ENCODE peak calls at places on chromosomes 12 and 14, in five cellular contexts. E, V, F, R and H are unnamed samples.

GRCh38 chr14:61065671-61066070 is 84.6 kb downstream of the SLC38A6 start:
- DNase-seq in E (no peak), V (no peak), F (no peak), R (no peak), H (no peak)

GRCh38 chr12:113214938-113215400 is 6.3 kb upstream of the TPCN1 start:
- DNase-seq in E (no peak), V (peak), F (no peak), R (no peak), H (peak)

GRCh38 chr14:75170797-75171196 is 5.6 kb downstream of the TMED10 start:
- DNase-seq in E (no peak), V (no peak), F (no peak), R (no peak), H (no peak)

GRCh38 chr12:75548879-75549278 is 37.5 kb upstream of the KRR1 start:
- DNase-seq in E (no peak), V (no peak), F (no peak), R (no peak), H (no peak)

GRCh38 chr14:100587763-100588411 is 670 bp upstream of the BEGAIN start:
- DNase-seq in E (no peak), V (peak), F (no peak), R (no peak), H (no peak)

GRCh38 chr14:56514663-56515371 is 64.8 kb upstream of the TMEM260 start:
- DNase-seq in E (no peak), V (no peak), F (no peak), R (peak), H (peak)

GRCh38 chr14:49194067-49194466 is 392.1 kb downstream of the RPS29 start:
- DNase-seq in E (no peak), V (peak), F (peak), R (no peak), H (no peak)

GRCh38 chr14:60195179-60195810 is 30.1 kb upstream of the DHRS7 start:
- DNase-seq in E (no peak), V (no peak), F (no peak), R (no peak), H (no peak)

GRCh38 chr14:31993521-31993941 is 83.6 kb upstream of the ARHGAP5 start:
- DNase-seq in E (no peak), V (no peak), F (no peak), R (no peak), H (no peak)

GRCh38 chr12:132579747-132580146 is 30.6 kb downstream of the LRCOL1 start:
- DNase-seq in E (no peak), V (no peak), F (no peak), R (no peak), H (no peak)

GRCh38 chr14:99541677-99542470 is 60.7 kb downstream of the CCNK start:
- DNase-seq in E (no peak), V (no peak), F (no peak), R (peak), H (peak)

GRCh38 chr12:125098676-125099406 is 33.6 kb downstream of the AACS start:
- DNase-seq in E (no peak), V (no peak), F (no peak), R (no peak), H (no peak)

GRCh38 chr14:101471723-101472517 is 89.4 kb upstream of the DIO3 start:
- DNase-seq in E (no peak), V (no peak), F (no peak), R (no peak), H (no peak)

GRCh38 chr14:31024042-31024480 is 1.4 kb upstream of the AP4S1 start:
- DNase-seq in E (no peak), V (no peak), F (no peak), R (no peak), H (no peak)

GRCh38 chr12:10069099-10069498 is 29.7 kb downstream of the CLEC1A start:
- DNase-seq in E (no peak), V (no peak), F (no peak), R (no peak), H (no peak)

GRCh38 chr14:50272498-50272897 is 39.5 kb downstream of the L2HGDH start:
- DNase-seq in E (no peak), V (no peak), F (no peak), R (no peak), H (no peak)

GRCh38 chr12:68675098-68675842 is 11.5 kb upstream of the NUP107 start:
- DNase-seq in E (no peak), V (peak), F (no peak), R (peak), H (peak)

GRCh38 chr12:93197067-93197593 is 180.6 kb upstream of the NUDT4 start:
- DNase-seq in E (no peak), V (no peak), F (no peak), R (no peak), H (no peak)

GRCh38 chr12:9687228-9687627 is 17.7 kb downstream of the CLEC2D start:
- DNase-seq in E (no peak), V (no peak), F (no peak), R (no peak), H (peak)

GRCh38 chr14:36627981-36628380 is 33.7 kb upstream of the PAX9 start:
- DNase-seq in E (no peak), V (no peak), F (no peak), R (no peak), H (no peak)

GRCh38 chr14:21136024-21136423 is 19.8 kb downstream of the OR5AU1 start:
- DNase-seq in E (no peak), V (no peak), F (no peak), R (no peak), H (no peak)

GRCh38 chr12:56260380-56260779 is 2.2 kb upstream of the ANKRD52 start:
- DNase-seq in E (no peak), V (no peak), F (no peak), R (no peak), H (no peak)

GRCh38 chr12:56216461-56216860 is 5.3 kb downstream of the RNF41 start:
- DNase-seq in E (no peak), V (no peak), F (no peak), R (no peak), H (no peak)

GRCh38 chr12:5827591-5827990 is 117.5 kb downstream of the ANO2 start:
- DNase-seq in E (no peak), V (no peak), F (no peak), R (no peak), H (no peak)

GRCh38 chr14:95516554-95517209 is at the start of gene SYNE3:
- DNase-seq in E (no peak), V (peak), F (no peak), R (no peak), H (peak)

GRCh38 chr12:46390881-46391280 is 18.3 kb upstream of the SLC38A2 start:
- DNase-seq in E (no peak), V (no peak), F (no peak), R (no peak), H (peak)

GRCh38 chr12:129028824-129029223 is 175.5 kb downstream of the GLT1D1 start:
- DNase-seq in E (no peak), V (peak), F (no peak), R (no peak), H (no peak)

GRCh38 chr14:60095781-60096450 is 4.2 kb downstream of the PCNX4 start:
- DNase-seq in E (no peak), V (no peak), F (no peak), R (no peak), H (no peak)

GRCh38 chr12:32083489-32083888 is 23.2 kb upstream of the BICD1 start:
- DNase-seq in E (no peak), V (no peak), F (no peak), R (no peak), H (no peak)

GRCh38 chr14:48398675-48399282 is 723.4 kb upstream of the MDGA2 start:
- DNase-seq in E (no peak), V (no peak), F (no peak), R (no peak), H (no peak)

GRCh38 chr12:104372048-104372720 is 68.6 kb downstream of the EID3 start:
- DNase-seq in E (no peak), V (no peak), F (no peak), R (peak), H (peak)

GRCh38 chr12:4974217-4974616 is 64.5 kb downstream of the KCNA1 start:
- DNase-seq in E (no peak), V (no peak), F (no peak), R (no peak), H (no peak)

GRCh38 chr12:19688489-19688888 is 249.2 kb downstream of the AEBP2 start:
- DNase-seq in E (no peak), V (no peak), F (no peak), R (no peak), H (no peak)

GRCh38 chr14:73935666-73936065 is 14.2 kb downstream of the FAM161B start:
- DNase-seq in E (no peak), V (no peak), F (no peak), R (no peak), H (no peak)

GRCh38 chr14:95452890-95453712 is 63.3 kb downstream of the SYNE3 start:
- DNase-seq in E (no peak), V (no peak), F (no peak), R (no peak), H (no peak)

GRCh38 chr14:104401785-104402184 is 177.8 kb upstream of the C14orf180 start:
- DNase-seq in E (no peak), V (no peak), F (no peak), R (no peak), H (no peak)

GRCh38 chr12:53806689-53807088 is 54.9 kb upstream of the CISTR start:
- DNase-seq in E (no peak), V (no peak), F (no peak), R (no peak), H (no peak)

GRCh38 chr12:97335093-97335492 is 127.5 kb upstream of the RMST start:
- DNase-seq in E (no peak), V (no peak), F (no peak), R (no peak), H (no peak)